ENCODE peak calls at places on chromosomes 6 and 20, in ten cellular contexts. D is right cardiac atrium; R is keratinocyte; K is stomach; M is CD8-positive, alpha-beta memory T cell; O is ascending aorta; N is body of pancreas; W is SK-N-SH; P is prostate gland; A is OCI-LY7. B is an unnamed sample.

GRCh38 chr20:4763776-4764525 is 42.2 kb downstream of the PRND start:
- DNase-seq in W (no peak), K (no peak), N (no peak), M (no peak), D (no peak), R (no peak), P (no peak), A (peak; percentile 13), O (no peak), B (no peak)

GRCh38 chr20:6075428-6076219 is 21.8 kb upstream of the LRRN4 start:
- DNase-seq in O (no peak), M (no peak), A (no peak), R (no peak), K (no peak), P (no peak), W (no peak), D (peak; percentile 75), N (no peak), B (no peak)

GRCh38 chr20:50727792-50728485 is 3.4 kb upstream of the PARD6B start:
- DNase-seq in A (no peak), R (no peak), O (no peak), M (no peak), D (no peak), P (no peak), N (peak; percentile 37), K (no peak), W (no peak), B (no peak)

GRCh38 chr20:58555078-58555765 is 40.0 kb upstream of the APCDD1L start:
- DNase-seq in R (no peak), O (peak; percentile 27), M (no peak), K (no peak), W (no peak), A (no peak), P (no peak), N (no peak), D (no peak), B (no peak)

GRCh38 chr20:58039569-58040092 is 188.8 kb downstream of the ANKRD60 start:
- DNase-seq in D (peak; percentile 70), R (no peak), M (no peak), O (no peak), A (no peak), K (no peak), W (peak; percentile 82), N (no peak), P (no peak), B (peak; percentile 83)

GRCh38 chr6:158709809-158710208 is 60.0 kb downstream of the SYTL3 start:
- DNase-seq in O (no peak), P (no peak), K (no peak), W (no peak), N (no peak), D (no peak), A (no peak), R (no peak), M (no peak), B (no peak)

GRCh38 chr6:113591896-113592827 is 265.0 kb upstream of the MARCKS start:
- DNase-seq in A (no peak), M (no peak), R (no peak), D (no peak), K (no peak), P (peak; percentile 66), N (peak; percentile 65), O (no peak), W (no peak), B (no peak)

GRCh38 chr20:41185013-41185757 is 47.8 kb downstream of the PLCG1 start:
- DNase-seq in P (no peak), A (no peak), O (no peak), K (peak; percentile 23), N (no peak), M (no peak), W (peak; percentile 52), D (no peak), R (no peak), B (peak; percentile 64)

DNA sequence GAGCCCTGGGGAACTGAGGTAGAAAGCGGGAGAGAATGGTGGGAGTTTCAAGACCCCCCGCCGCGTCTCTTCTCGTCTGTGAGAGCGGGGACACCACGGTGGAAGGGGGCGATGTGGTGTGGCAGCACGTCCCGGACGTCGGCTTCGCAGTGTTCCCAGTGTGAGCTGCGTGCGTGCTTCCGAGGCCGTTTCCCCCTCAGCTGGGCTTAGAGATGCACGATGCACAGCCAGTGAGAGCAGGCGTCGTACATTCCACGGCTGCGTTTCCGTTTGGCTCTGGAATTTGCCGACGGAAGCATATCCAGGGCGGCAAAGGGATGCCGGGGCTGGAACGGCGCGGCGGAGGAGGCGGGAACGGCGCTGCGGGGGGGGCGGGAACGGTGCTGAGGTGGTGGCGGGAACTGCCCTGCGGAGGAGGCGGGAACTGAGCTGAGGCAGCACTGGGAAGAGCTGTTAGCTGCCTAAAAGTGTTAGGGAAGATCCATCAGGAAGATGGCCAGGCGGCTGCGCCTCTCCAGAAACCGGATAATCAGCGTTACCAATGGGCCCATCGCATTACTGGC is 37.7 kb downstream of the KIF25 start:
- DNase-seq in D (peak; percentile 89), P (peak; percentile 24), R (no peak), W (peak; percentile 90), N (peak; percentile 63), M (no peak), O (peak; percentile 77), A (no peak), K (peak; percentile 45), B (peak; percentile 51)
- H3K4me3 ChIP-seq in D (peak overlapping the region; percentile 13), P (peak overlapping the region; percentile 20), R (peak overlapping the region; percentile 55), W (peak overlapping the region; percentile 43), N (no peak overlapping the region), M (no peak overlapping the region), O (peak overlapping the region; percentile 32), A (no peak overlapping the region), K (peak overlapping the region; percentile 26), B (peak overlapping the region; percentile 39)

GRCh38 chr20:21706345-21707195 is 1.1 kb downstream of the PAX1 start:
- DNase-seq in R (no peak), O (no peak), W (no peak), M (no peak), N (no peak), P (no peak), D (no peak), A (no peak), K (no peak), B (no peak)

GRCh38 chr20:21704408-21705385 is 767 bp upstream of the PAX1 start:
- DNase-seq in D (no peak), P (no peak), A (no peak), O (no peak), N (no peak), K (no peak), M (no peak), W (no peak), R (no peak), B (no peak)

GRCh38 chr20:21707267-21707666 is 1.8 kb downstream of the PAX1 start:
- DNase-seq in N (no peak), K (no peak), D (no peak), P (no peak), A (no peak), W (no peak), R (no peak), M (no peak), O (no peak), B (no peak)

GRCh38 chr20:21703740-21704407 is 1.6 kb upstream of the PAX1 start:
- DNase-seq in R (no peak), A (no peak), O (no peak), W (no peak), P (no peak), D (no peak), K (no peak), M (no peak), N (no peak), B (no peak)

DNA sequence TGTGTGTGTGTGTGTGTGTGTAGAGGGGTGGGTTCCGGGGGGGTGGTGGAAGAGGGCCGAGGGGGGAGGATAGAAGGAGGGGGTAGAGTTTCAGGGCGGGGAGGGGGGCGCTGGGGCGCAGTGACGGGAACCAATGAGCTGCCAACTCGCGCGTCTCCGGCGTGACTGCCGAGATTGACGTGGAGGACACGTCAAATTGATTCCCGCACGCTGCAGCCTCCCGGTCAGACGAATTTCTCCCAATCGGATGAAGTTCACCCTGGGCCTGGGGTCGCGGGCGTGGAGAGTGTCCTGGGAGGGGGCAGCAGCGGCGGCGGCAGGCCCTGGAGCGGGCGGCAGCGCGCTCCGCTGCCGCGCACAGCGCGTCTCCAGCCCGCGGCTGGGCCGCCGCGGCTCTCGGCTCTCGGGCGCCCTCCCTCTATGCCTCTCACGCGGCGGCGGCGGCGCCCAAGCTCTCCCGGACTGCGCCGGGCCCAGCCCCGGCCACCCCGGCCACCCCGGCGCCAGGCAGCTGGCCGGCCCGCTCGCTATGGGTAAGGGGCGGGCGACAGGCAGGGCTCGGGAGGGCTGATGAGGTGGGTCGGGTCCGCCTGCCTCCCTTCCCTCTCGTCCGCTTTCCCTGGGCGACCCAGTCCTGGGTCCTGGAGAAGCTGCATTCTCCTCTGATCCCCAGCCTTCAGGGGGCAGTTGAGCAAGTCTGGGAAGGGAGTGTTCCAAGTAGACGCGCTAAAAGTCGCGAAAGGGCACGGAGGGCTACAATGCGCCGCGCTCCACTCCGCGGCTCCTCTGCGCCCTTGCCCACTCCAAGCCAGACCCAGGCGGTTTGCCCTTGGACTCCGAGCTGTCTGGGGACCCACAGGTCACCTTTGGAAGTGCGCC is at the start of gene PAX1:
- DNase-seq in P (no peak), D (no peak), N (no peak), O (no peak), R (no peak), A (no peak), K (no peak), M (no peak), W (no peak), B (no peak)
- H3K9me3 ChIP-seq in P (no peaks in the 10 kb centered on the region), D (no peaks in the 10 kb centered on the region), N (no peaks in the 10 kb centered on the region), O (no peaks in the 10 kb centered on the region), R (no peaks in the 10 kb centered on the region), A (no peaks in the 10 kb centered on the region), K (no peaks in the 10 kb centered on the region), M (no peaks in the 10 kb centered on the region), W (no peaks in the 10 kb centered on the region), B (no peaks in the 10 kb centered on the region)

DNA sequence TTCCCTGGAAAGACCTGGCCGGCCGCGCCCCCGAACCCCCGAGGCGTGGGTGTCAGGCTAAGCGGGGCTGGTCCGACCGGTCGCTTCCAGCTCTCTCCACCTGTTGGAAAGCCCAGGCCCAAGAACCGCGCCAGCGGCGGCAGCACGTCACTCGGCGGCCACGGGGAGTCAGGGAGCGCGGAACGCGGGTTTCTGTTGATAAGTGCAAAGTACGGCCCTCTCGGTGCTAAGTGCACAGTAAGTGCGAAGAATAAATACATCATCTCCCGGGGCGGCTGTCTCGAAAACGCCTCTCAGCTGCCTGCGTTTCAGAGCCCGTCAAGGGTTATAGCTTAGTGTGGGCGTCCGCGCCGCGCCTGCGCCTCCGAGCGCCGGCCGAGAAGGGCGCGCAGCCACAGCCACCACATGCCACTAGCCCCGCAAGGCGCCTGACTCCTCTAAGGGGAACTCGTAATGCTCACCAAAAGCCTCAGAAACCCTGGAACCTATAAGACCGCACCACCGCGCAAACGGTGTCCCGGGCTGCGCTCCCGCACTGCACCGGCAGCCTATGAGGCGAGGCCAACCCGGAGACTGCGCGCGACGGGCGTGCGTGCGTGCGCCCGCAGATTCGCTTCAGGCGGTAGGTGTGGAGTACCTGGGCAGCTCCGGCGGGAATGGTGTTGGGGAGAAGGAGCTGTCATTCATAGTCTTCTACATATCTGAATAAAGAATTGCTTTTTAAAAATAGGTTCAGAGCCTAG is 9.2 kb upstream of the TBX18 start:
- DNase-seq in W (peak; percentile 53), A (no peak), O (peak; percentile 77), D (peak; percentile 76), N (peak; percentile 13), R (no peak), P (no peak), K (no peak), M (no peak), B (peak; percentile 34)
- H3K4me3 ChIP-seq in W (peak overlapping the region; percentile 43), A (no peak overlapping the region), O (peak overlapping the region; percentile 61), D (peak overlapping the region; percentile 55), N (no peak overlapping the region), R (no peak overlapping the region), P (no peak overlapping the region), K (peak overlapping the region; percentile 25), M (no peak overlapping the region), B (peak overlapping the region; percentile 58)

DNA sequence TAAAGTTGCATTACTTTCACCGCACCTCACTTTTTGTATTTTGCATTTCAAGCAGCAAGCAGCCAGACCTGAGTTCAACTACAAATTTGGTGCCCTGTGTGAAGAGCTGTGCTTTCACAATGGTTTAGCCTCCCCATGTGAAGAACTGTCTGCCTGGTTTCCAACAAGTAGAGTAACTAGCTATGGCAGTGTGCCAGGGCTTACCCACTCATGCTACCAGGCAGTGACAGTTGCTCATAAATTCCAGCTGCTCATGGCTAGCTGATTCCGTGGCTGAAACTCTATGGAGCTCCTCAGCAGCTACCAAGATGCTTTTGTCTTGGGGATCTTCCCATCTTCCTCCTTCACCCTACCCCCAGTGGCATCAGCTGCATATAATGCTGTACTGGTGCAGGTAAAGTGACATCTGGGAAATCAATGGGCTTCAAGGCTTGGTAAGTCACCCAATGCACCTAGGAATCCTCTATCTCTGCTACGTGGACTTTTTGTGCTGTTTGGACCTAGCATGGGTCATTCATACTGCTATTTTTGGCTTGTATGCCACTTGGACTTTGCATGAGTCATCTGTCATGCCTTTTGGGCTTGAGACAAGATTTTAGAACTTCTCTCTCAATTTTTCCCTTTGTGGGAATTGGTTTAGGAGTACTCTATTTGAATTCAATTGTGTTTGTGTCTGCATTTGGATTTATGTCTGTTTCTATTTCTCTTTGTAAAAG is 176.5 kb upstream of the GJE1 start:
- DNase-seq in A (no peak), O (peak; percentile 65), P (no peak), K (no peak), W (no peak), R (no peak), D (no peak), N (peak; percentile 16), M (no peak), B (no peak)
- H3K9me3 ChIP-seq in A (no peaks in the 10 kb centered on the region), O (peaks cover 6% of the 10 kb centered on the region), P (no peaks in the 10 kb centered on the region), K (peaks cover 23% of the 10 kb centered on the region), W (no peaks in the 10 kb centered on the region), R (no peaks in the 10 kb centered on the region), D (no peaks in the 10 kb centered on the region), N (peaks cover 6% of the 10 kb centered on the region), M (no peaks in the 10 kb centered on the region), B (no peaks in the 10 kb centered on the region)

B was measured in BE2C.